ENCODE peak calls at places on chromosomes 16 and 17, in eight cellular contexts. L is H1; Y is NT2/D1; F is CD4-positive, CD25-positive, alpha-beta regulatory T cell; Z is SJSA1; H is HAP-1; G is neural progenitor cell; J is tibial nerve. I is an unnamed sample. For H3K36me3, the result is how much of the 10 kb centered on the place peaks cover.

GRCh38 chr16:4214215-4214621 is 27.7 kb downstream of the SRL start:
- DNase-seq in L (no peak), Y (peak), F (no peak), Z (peak), H (no peak), G (no peak), J (no peak), I (no peak)

GRCh38 chr17:76710863-76711611 is at the start of gene MXRA7:
- DNase-seq in L (peak), Y (no peak), F (peak), Z (peak), H (peak), G (peak), J (peak), I (no peak)

GRCh38 chr17:65039349-65039988 is 17.1 kb downstream of the GNA13 start:
- DNase-seq in L (no peak), Y (no peak), F (peak), Z (no peak), H (no peak), G (no peak), J (no peak), I (no peak)

GRCh38 chr17:44010966-44011647 is 3.7 kb downstream of the TMEM101 start:
- DNase-seq in L (no peak), Y (no peak), F (no peak), Z (peak), H (no peak), G (no peak), J (no peak), I (no peak)

GRCh38 chr17:39174907-39175694 is 9.1 kb upstream of the ARL5C start:
- DNase-seq in L (peak), Y (peak), F (peak), Z (no peak), H (peak), G (peak), J (peak), I (no peak)

GRCh38 chr16:87212026-87212425 is 105.2 kb downstream of the C16orf95 start:
- DNase-seq in L (no peak), Y (no peak), F (no peak), Z (peak), H (no peak), G (no peak), J (peak), I (no peak)

GRCh38 chr17:67746704-67747571 is 29.2 kb downstream of the NOL11 start:
- DNase-seq in L (no peak), Y (no peak), F (no peak), Z (no peak), H (peak), G (no peak), J (no peak), I (no peak)

GRCh38 chr16:66199189-66199588 is 167.3 kb upstream of the CDH5 start:
- DNase-seq in L (no peak), Y (no peak), F (no peak), Z (no peak), H (no peak), G (no peak), J (no peak), I (no peak)

GRCh38 chr17:17514993-17515920 is 19.1 kb upstream of the RASD1 start:
- DNase-seq in L (peak), Y (peak), F (no peak), Z (no peak), H (no peak), G (peak), J (no peak), I (no peak)

GRCh38 chr17:3034578-3034920 is 28.9 kb downstream of the OR1D5 start:
- DNase-seq in L (no peak), Y (no peak), F (no peak), Z (no peak), H (no peak), G (no peak), J (no peak), I (no peak)

GRCh38 chr16:2468142-2468724 is 2.9 kb upstream of the NTN3 start:
- DNase-seq in L (peak), Y (no peak), F (no peak), Z (peak), H (peak), G (peak), J (no peak), I (no peak)

GRCh38 chr17:61325382-61326073 is 74.1 kb upstream of the TBX2 start:
- DNase-seq in L (no peak), Y (no peak), F (no peak), Z (peak), H (peak), G (no peak), J (no peak), I (no peak)

GRCh38 chr17:15086776-15087175 is 178.3 kb downstream of the PMP22 start:
- DNase-seq in L (no peak), Y (no peak), F (no peak), Z (no peak), H (no peak), G (no peak), J (no peak), I (no peak)

GRCh38 chr17:33945641-33946546 is 309.2 kb upstream of the CCL2 start:
- DNase-seq in L (no peak), Y (no peak), F (no peak), Z (no peak), H (no peak), G (no peak), J (no peak), I (no peak)

GRCh38 chr17:66365903-66366302 is 63.5 kb downstream of the PRKCA start:
- DNase-seq in L (no peak), Y (no peak), F (no peak), Z (no peak), H (no peak), G (no peak), J (no peak), I (no peak)

GRCh38 chr17:7580631-7581554 is 1.5 kb downstream of the CD68 start:
- DNase-seq in L (peak), Y (no peak), F (no peak), Z (no peak), H (no peak), G (no peak), J (no peak), I (no peak)

GRCh38 chr17:17613708-17614114 is 22.2 kb upstream of the PEMT start:
- DNase-seq in L (peak), Y (peak), F (peak), Z (peak), H (peak), G (peak), J (peak), I (no peak)

GRCh38 chr16:88926374-88926990 is 50.5 kb downstream of the CBFA2T3 start:
- DNase-seq in L (no peak), Y (no peak), F (no peak), Z (no peak), H (no peak), G (peak), J (no peak), I (no peak)

GRCh38 chr17:65973237-65973636 is 218.7 kb downstream of the CEP112 start:
- DNase-seq in L (no peak), Y (no peak), F (no peak), Z (no peak), H (no peak), G (no peak), J (no peak), I (no peak)

GRCh38 chr17:10754109-10754508 is 24.3 kb upstream of the TMEM220 start:
- DNase-seq in L (peak), Y (no peak), F (peak), Z (no peak), H (peak), G (peak), J (no peak), I (no peak)

GRCh38 chr17:74478369-74479100 is 12.1 kb downstream of the CD300A start:
- DNase-seq in L (no peak), Y (no peak), F (peak), Z (no peak), H (no peak), G (no peak), J (no peak), I (no peak)

GRCh38 chr16:29802416-29802935 is 3.9 kb upstream of the MAZ start:
- DNase-seq in L (no peak), Y (no peak), F (no peak), Z (no peak), H (no peak), G (no peak), J (no peak), I (no peak)

GRCh38 chr16:29806096-29806579 is at the start of gene MAZ:
- DNase-seq in L (no peak), Y (no peak), F (no peak), Z (no peak), H (no peak), G (no peak), J (no peak), I (no peak)

GRCh38 chr16:29805232-29806095 is 865 bp upstream of the MAZ start:
- DNase-seq in L (peak), Y (peak), F (peak), Z (peak), H (peak), G (peak), J (peak), I (peak)

GRCh38 chr16:29804020-29804419 is 2.3 kb upstream of the MAZ start:
- DNase-seq in L (no peak), Y (no peak), F (no peak), Z (no peak), H (no peak), G (peak), J (no peak), I (no peak)

DNA sequence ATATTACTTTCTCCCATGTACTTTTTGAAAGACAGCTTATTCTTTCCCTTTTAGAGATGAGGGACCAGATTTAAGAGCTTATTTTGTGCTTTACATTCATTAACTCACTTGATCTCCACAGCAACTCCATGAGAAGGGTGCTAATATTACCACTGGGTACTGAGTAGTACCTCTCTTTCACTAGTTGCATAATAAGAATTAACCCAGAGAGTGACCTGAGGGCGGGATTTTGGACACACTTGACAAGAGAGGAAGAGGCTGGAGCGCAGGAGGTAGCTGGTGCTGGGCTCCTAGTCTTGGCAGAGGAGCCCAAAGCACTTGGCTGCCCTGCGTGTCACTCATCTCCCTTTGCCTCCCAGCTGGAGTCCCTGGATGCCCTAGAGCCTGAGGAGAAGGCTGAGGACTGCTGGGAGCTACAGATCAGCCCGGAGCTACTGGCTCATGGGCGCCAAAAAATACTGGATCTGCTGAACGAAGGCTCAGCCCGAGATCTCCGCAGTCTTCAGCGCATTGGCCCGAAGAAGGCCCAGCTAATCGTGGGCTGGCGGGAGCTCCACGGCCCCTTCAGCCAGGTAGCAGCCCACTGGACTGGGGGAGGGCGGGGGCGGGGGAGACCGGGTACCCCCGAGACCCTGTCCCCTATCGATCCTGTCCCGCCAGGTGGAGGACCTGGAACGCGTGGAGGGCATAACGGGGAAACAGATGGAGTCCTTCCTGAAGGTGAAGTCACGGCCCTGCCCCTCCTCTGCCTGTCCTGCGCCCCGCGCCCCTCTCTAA is 1.7 kb upstream of the MAZ start:
- DNase-seq in L (no peak), Y (no peak), F (no peak), Z (peak), H (peak), G (peak), J (peak), I (no peak)
- H3K36me3 ChIP-seq in L (half or more), Y (half or more), F (under half), Z (half or more), H (half or more), G (under half), J (under half), I (half or more)

DNA sequence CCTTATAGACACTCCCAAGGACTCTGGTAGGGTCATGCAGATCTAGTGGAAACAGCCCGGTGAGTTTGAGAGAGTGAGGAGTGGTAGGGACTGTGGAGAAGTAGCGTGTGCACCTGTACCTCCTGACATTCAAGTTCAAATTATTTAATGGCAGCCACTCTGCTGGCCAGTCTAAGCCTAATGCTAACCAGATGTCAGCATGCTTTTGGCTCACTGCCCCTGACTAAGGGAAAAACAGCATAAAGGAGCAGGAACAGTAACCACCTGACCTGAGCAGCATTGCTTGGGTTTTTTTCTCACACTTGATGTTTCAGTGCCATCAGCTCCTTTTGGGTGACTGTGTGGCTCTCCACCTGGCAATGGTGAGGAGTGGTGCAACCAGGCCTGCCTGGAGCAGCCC is 23.8 kb upstream of the SLC12A3 start:
- DNase-seq in L (no peak), Y (no peak), F (no peak), Z (no peak), H (no peak), G (no peak), J (peak), I (no peak)
- H3K36me3 ChIP-seq in L (half or more), Y (half or more), F (half or more), Z (half or more), H (half or more), G (under half), J (half or more), I (half or more)

GRCh38 chr17:63824362-63824761 is 2.9 kb upstream of the PSMC5 start:
- DNase-seq in L (no peak), Y (no peak), F (no peak), Z (no peak), H (no peak), G (no peak), J (no peak), I (no peak)

GRCh38 chr17:63827801-63828221 is 348 bp upstream of the FTSJ3 start:
- DNase-seq in L (no peak), Y (no peak), F (no peak), Z (no peak), H (no peak), G (no peak), J (no peak), I (no peak)

GRCh38 chr17:63826468-63827001 is 696 bp upstream of the PSMC5 start:
- DNase-seq in L (peak), Y (no peak), F (no peak), Z (no peak), H (no peak), G (peak), J (no peak), I (no peak)

GRCh38 chr17:63828936-63829335 is 1.5 kb upstream of the FTSJ3 start:
- DNase-seq in L (no peak), Y (no peak), F (no peak), Z (no peak), H (no peak), G (no peak), J (no peak), I (no peak)

DNA sequence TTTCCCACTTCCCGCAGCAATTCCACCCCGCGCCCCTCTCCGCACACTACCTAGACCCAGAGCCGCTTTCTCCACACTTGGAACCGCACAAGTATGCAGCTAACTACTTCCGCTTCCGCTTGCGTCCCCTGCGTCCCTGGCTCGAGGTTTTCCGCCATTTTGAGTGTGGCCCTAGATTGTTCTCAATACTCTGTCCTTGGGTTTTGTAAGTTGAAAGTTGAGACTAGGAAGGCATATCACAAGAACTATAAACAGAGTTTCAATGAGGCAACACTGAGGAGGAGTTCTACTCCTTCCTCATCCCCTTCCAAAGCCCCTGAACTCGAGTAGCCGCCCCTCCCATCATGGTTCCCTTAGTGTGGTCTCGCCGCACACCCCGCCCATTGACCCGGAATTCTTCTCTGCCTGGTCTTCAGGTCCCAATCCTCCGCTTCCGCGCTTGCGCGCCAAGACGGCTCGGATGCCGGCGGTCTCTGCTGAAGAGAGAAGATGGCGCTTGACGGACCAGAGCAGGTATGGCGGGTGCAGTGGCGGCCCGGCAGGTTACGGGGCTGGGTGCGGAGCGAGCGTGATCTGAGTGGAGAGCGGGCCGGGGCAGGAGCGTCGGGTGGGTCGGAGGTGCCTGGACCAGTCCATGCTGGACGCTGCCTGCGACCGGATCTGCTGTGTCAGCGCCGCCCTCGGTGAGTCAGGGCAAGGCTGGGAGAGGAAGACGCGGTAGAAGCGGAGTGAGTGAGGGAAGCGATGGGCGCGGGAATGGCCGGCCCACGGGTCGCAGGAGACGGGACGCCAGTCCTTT is at the start of the genes FTSJ3 and PSMC5:
- DNase-seq in L (peak), Y (peak), F (peak), Z (peak), H (peak), G (peak), J (peak), I (peak)
- H3K36me3 ChIP-seq in L (half or more), Y (half or more), F (half or more), Z (half or more), H (half or more), G (under half), J (half or more), I (half or more)

GRCh38 chr17:28688481-28688880 is 23.2 kb downstream of the PROCA1 start:
- DNase-seq in L (no peak), Y (no peak), F (no peak), Z (no peak), H (no peak), G (no peak), J (no peak), I (no peak)

GRCh38 chr17:28685366-28685765 is 23.4 kb downstream of the SUPT6H start:
- DNase-seq in L (no peak), Y (no peak), F (no peak), Z (no peak), H (no peak), G (no peak), J (no peak), I (no peak)

GRCh38 chr17:28686296-28686695 is 24.3 kb downstream of the SUPT6H start:
- DNase-seq in L (no peak), Y (no peak), F (no peak), Z (no peak), H (no peak), G (no peak), J (no peak), I (no peak)

GRCh38 chr17:28684963-28685362 is 23.0 kb downstream of the SUPT6H start:
- DNase-seq in L (no peak), Y (no peak), F (no peak), Z (no peak), H (no peak), G (no peak), J (no peak), I (no peak)

DNA sequence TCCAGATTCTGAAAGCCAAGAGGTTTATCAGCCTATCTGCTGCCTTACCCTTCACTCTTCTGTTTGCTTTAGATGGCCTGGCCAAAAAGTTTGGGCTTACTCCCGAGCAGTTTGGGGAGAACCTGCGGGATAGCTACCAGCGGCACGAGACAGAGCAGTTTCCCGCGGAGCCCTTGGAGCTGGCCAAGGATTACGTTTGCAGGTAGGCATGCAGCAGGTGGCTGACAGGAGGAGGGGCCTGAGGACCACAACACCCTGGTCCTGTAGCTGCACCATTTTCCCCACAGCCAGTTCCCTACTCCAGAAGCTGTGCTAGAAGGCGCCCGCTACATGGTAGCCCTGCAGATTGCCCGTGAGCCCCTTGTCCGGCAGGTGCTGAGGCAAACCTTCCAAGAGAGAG is 20.6 kb downstream of the SUPT6H start:
- DNase-seq in L (no peak), Y (no peak), F (no peak), Z (no peak), H (no peak), G (no peak), J (no peak), I (no peak)
- H3K36me3 ChIP-seq in L (half or more), Y (half or more), F (half or more), Z (half or more), H (half or more), G (under half), J (half or more), I (half or more)

DNA sequence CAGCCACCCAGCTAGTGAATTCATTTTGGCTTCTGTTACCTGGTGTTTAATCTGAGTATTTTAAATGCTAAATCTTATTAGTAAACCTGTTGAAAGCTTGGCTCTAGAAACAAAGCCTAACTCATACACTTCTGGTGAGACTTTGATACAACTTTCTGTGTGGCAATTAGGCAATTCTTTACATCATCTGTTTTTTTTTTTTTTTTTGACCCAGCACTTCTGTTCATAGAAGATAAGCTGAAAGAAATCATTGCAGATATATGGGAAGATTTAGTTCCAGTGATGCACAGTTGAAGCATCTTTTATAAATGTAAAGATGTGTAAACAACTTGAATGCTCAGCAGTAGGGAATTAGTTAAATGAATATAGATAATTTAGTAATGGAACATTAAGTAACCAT is 21.7 kb upstream of the ABCC11 start:
- DNase-seq in L (no peak), Y (no peak), F (no peak), Z (no peak), H (no peak), G (no peak), J (no peak), I (no peak)
- H3K36me3 ChIP-seq in L (under half), Y (under half), F (half or more), Z (under half), H (under half), G (under half), J (under half), I (half or more)

GRCh38 chr16:85683363-85683762 is 5.4 kb downstream of the GINS2 start:
- DNase-seq in L (no peak), Y (no peak), F (no peak), Z (no peak), H (no peak), G (no peak), J (no peak), I (no peak)
- H3K36me3 ChIP-seq in L (under half), Y (half or more), F (under half), Z (half or more), H (half or more), G (under half), J (under half), I (under half)

I was measured in esophagus squamous epithelium.